ENCODE peak calls at places on chromosomes 3 and 15, in five cellular contexts. N is A549; Z is effector memory CD4-positive, alpha-beta T cell; H is NAMALWA; I is activated CD4-positive, alpha-beta T cell treated with anti-CD3 and anti-CD28 coated beads, Interleukin-2, amount 50 U/mL, for 24 hours. V is an unnamed sample.

GRCh38 chr15:47885921-47886320 is 168.6 kb downstream of the SEMA6D start:
- DNase-seq in Z (no peak), I (no peak), N (no peak), H (no peak), V (no peak)

GRCh38 chr3:106628407-106628806 is 748.8 kb upstream of the CCDC54 start:
- DNase-seq in N (no peak), I (no peak), H (no peak), Z (no peak), V (no peak)

GRCh38 chr3:39208463-39209055 is 16.2 kb upstream of the XIRP1 start:
- DNase-seq in H (peak; percentile 72), I (no peak), Z (no peak), N (peak; percentile 64), V (no peak)

GRCh38 chr3:94195381-94195780 is 132.5 kb downstream of the NSUN3 start:
- DNase-seq in H (no peak), I (no peak), N (no peak), Z (no peak), V (no peak)

GRCh38 chr3:155745795-155746550 is 1.1 kb upstream of the PLCH1 start:
- DNase-seq in N (peak; percentile 68), Z (no peak), H (no peak), I (no peak), V (no peak)

GRCh38 chr3:105829879-105830622 is 38.8 kb downstream of the CBLB start:
- DNase-seq in H (no peak), I (no peak), Z (no peak), N (no peak), V (no peak)

GRCh38 chr15:92166751-92167412 is 226.8 kb upstream of the ST8SIA2 start:
- DNase-seq in N (no peak), I (no peak), Z (no peak), H (no peak), V (no peak)

GRCh38 chr15:96322401-96323249 is 7.9 kb upstream of the NR2F2 start:
- DNase-seq in N (no peak), H (no peak), Z (no peak), I (no peak), V (peak; percentile 52)

GRCh38 chr15:96183927-96184266 is 146.6 kb upstream of the NR2F2 start:
- DNase-seq in N (peak; percentile 55), I (no peak), Z (no peak), H (no peak), V (no peak)

GRCh38 chr15:84599906-84600305 is 903 bp upstream of the ZSCAN2 start:
- DNase-seq in I (no peak), N (no peak), H (no peak), Z (no peak), V (no peak)

GRCh38 chr15:60370804-60371700 is 26.7 kb downstream of the ANXA2 start:
- DNase-seq in I (no peak), N (peak; percentile 98), H (no peak), Z (no peak), V (no peak)

GRCh38 chr15:94930945-94931344 is 699.6 kb downstream of the MCTP2 start:
- DNase-seq in N (no peak), Z (no peak), H (no peak), I (no peak), V (no peak)

GRCh38 chr3:169965562-169965961 is 1.0 kb upstream of the SEC62 start:
- DNase-seq in N (no peak), I (no peak), Z (no peak), H (peak; percentile 69), V (no peak)

GRCh38 chr15:49645937-49646336 is 25.1 kb downstream of the DTWD1 start:
- DNase-seq in H (no peak), N (peak; percentile 2), I (no peak), Z (no peak), V (no peak)

GRCh38 chr15:90860450-90860849 is 7.9 kb upstream of the FURIN start:
- DNase-seq in Z (no peak), H (no peak), N (no peak), I (no peak), V (no peak)

GRCh38 chr3:114365909-114366308 is 72.1 kb downstream of the TIGIT start:
- DNase-seq in I (no peak), Z (no peak), H (no peak), N (no peak), V (no peak)

GRCh38 chr3:171339606-171340005 is 120.6 kb downstream of the TNIK start:
- DNase-seq in H (no peak), Z (no peak), I (no peak), N (no peak), V (no peak)

GRCh38 chr15:35630570-35630969 is 84.6 kb upstream of the DPH6 start:
- DNase-seq in N (no peak), I (no peak), H (no peak), Z (no peak), V (no peak)

GRCh38 chr3:46093327-46093932 is 66.1 kb upstream of the XCR1 start:
- DNase-seq in I (no peak), N (no peak), Z (no peak), H (no peak), V (no peak)

GRCh38 chr3:71309886-71310285 is 273.6 kb downstream of the FOXP1 start:
- DNase-seq in I (no peak), N (no peak), H (no peak), Z (no peak), V (no peak)

GRCh38 chr15:55588818-55589122 is 625 bp upstream of the PYGO1 start:
- DNase-seq in H (no peak), N (no peak), I (no peak), Z (no peak), V (no peak)

GRCh38 chr15:75156306-75157215 is 45.1 kb upstream of the C15orf39 start:
- DNase-seq in N (peak; percentile 48), H (no peak), I (no peak), Z (no peak), V (no peak)

GRCh38 chr15:73697033-73697467 is 12.9 kb downstream of the CD276 start:
- DNase-seq in I (peak; percentile 35), N (no peak), H (peak; percentile 54), Z (peak; percentile 74), V (peak; percentile 51)

GRCh38 chr3:50600141-50600753 is 11.3 kb downstream of the CISH start:
- DNase-seq in Z (no peak), H (no peak), I (no peak), N (no peak), V (no peak)

GRCh38 chr3:60746690-60747416 is 504.4 kb downstream of the FHIT start:
- DNase-seq in I (no peak), Z (no peak), N (no peak), H (no peak), V (no peak)

GRCh38 chr3:196754215-196754937 is 14.7 kb downstream of the PAK2 start:
- DNase-seq in H (no peak), Z (no peak), I (no peak), N (no peak), V (no peak)

GRCh38 chr3:112604536-112604935 is 36.4 kb downstream of the CCDC80 start:
- DNase-seq in N (no peak), H (no peak), Z (no peak), I (no peak), V (no peak)

GRCh38 chr15:99170476-99171065 is 65.7 kb downstream of the SYNM start:
- DNase-seq in I (no peak), N (no peak), Z (no peak), H (no peak), V (no peak)

GRCh38 chr3:127691974-127692373 is 19.2 kb downstream of the ABTB1 start:
- DNase-seq in Z (no peak), I (no peak), H (no peak), N (no peak), V (no peak)

GRCh38 chr3:87949879-87950208 is 109.0 kb downstream of the CGGBP1 start:
- DNase-seq in Z (no peak), H (no peak), I (no peak), N (no peak), V (no peak)

GRCh38 chr15:64865998-64866520 is 24.3 kb downstream of the PLEKHO2 start:
- DNase-seq in N (no peak), H (no peak), I (no peak), Z (no peak), V (no peak)

GRCh38 chr15:69114231-69114937 is 46.1 kb upstream of the GLCE start:
- DNase-seq in Z (no peak), H (no peak), N (no peak), I (no peak), V (no peak)

GRCh38 chr3:11080492-11080891 is 73.8 kb upstream of the HRH1 start:
- DNase-seq in H (no peak), N (peak; percentile 50), Z (no peak), I (no peak), V (no peak)

GRCh38 chr15:98518823-98519561 is 129.3 kb upstream of the IGF1R start:
- DNase-seq in Z (no peak), N (peak; percentile 85), I (peak; percentile 1), H (peak; percentile 86), V (peak; percentile 66)

GRCh38 chr15:65374831-65375401 is 2.9 kb downstream of the IGDCC3 start:
- DNase-seq in H (no peak), I (no peak), Z (no peak), N (no peak), V (no peak)

GRCh38 chr3:172324591-172325203 is 123.6 kb downstream of the GHSR start:
- DNase-seq in N (no peak), H (no peak), Z (no peak), I (no peak), V (no peak)